ENCODE peak calls at places on chromosomes 13 and 19, in seven cellular contexts. L is activated T-cell treated with anti-CD3 and anti-CD28 coated beads, Interleukin-2, amount 50 U/mL, for 48 hours; N is upper lobe of right lung; S is NCI-H1436; Z is BE2C; H is EL; M is Ammon's horn. I is an unnamed sample.

GRCh38 chr13:39602277-39602613 is 748 bp downstream of the LHFPL6 start:
- DNase-seq in N (no peak), Z (no peak), H (no peak), L (no peak), S (no peak), M (no peak), I (no peak)

GRCh38 chr13:48551329-48551728 is 18.4 kb upstream of the RCBTB2 start:
- DNase-seq in L (no peak), Z (no peak), M (no peak), H (no peak), N (no peak), S (no peak), I (no peak)

GRCh38 chr19:3979674-3980352 is 5.5 kb downstream of the EEF2 start:
- DNase-seq in H (no peak), L (peak), N (no peak), S (no peak), M (no peak), Z (no peak), I (no peak)

GRCh38 chr13:38688674-38689073 is 1.8 kb downstream of the FREM2 start:
- DNase-seq in L (no peak), M (no peak), Z (peak), N (peak), H (no peak), S (no peak), I (no peak)

GRCh38 chr19:12994701-12995595 is at the start of gene NFIX:
- DNase-seq in Z (peak), H (peak), S (peak), M (no peak), N (peak), L (peak), I (no peak)

GRCh38 chr19:5150902-5151741 is 182.2 kb downstream of the KDM4B start:
- DNase-seq in S (no peak), L (no peak), H (no peak), Z (peak), M (no peak), N (peak), I (no peak)

GRCh38 chr13:78102121-78102677 is 183.6 kb upstream of the EDNRB start:
- DNase-seq in M (peak), Z (no peak), H (peak), L (no peak), S (no peak), N (no peak), I (no peak)

GRCh38 chr19:47158879-47159509 is 28.4 kb downstream of the SAE1 start:
- DNase-seq in S (no peak), N (no peak), H (peak), L (no peak), Z (no peak), M (no peak), I (no peak)

GRCh38 chr13:79918620-79919019 is 422.3 kb downstream of the SPRY2 start:
- DNase-seq in M (no peak), H (no peak), Z (no peak), L (no peak), N (no peak), S (no peak), I (no peak)

GRCh38 chr19:43841990-43842389 is 14.9 kb downstream of the ZNF283 start:
- DNase-seq in S (no peak), Z (no peak), M (no peak), N (no peak), L (no peak), H (no peak), I (no peak)

GRCh38 chr19:50705422-50706019 is 14.1 kb downstream of the SHANK1 start:
- DNase-seq in S (peak), M (peak), H (peak), Z (peak), N (no peak), L (no peak), I (no peak)

GRCh38 chr13:86757236-86757978 is 913.8 kb upstream of the SLITRK5 start:
- DNase-seq in N (no peak), H (no peak), S (no peak), M (no peak), L (no peak), Z (no peak), I (no peak)

GRCh38 chr13:106573279-106573831 is 5.4 kb upstream of the ARGLU1 start:
- DNase-seq in Z (no peak), L (no peak), S (no peak), H (peak), N (no peak), M (peak), I (no peak)

GRCh38 chr19:4338441-4339350 is at the start of gene STAP2:
- DNase-seq in H (peak), N (peak), L (peak), S (no peak), Z (no peak), M (no peak), I (no peak)

GRCh38 chr13:23433171-23434153 is at the start of gene SACS:
- DNase-seq in Z (peak), H (peak), N (no peak), L (no peak), M (peak), S (no peak), I (no peak)

GRCh38 chr13:99119686-99120085 is 81.0 kb upstream of the UBAC2 start:
- DNase-seq in S (no peak), H (no peak), N (no peak), Z (no peak), L (peak), M (no peak), I (no peak)

GRCh38 chr13:106114981-106115554 is 420.4 kb downstream of the EFNB2 start:
- DNase-seq in M (no peak), L (no peak), H (peak), S (no peak), N (no peak), Z (no peak), I (no peak)

GRCh38 chr13:103046676-103047075 is 19.5 kb downstream of the SLC10A2 start:
- DNase-seq in S (no peak), H (no peak), M (no peak), Z (no peak), L (no peak), N (no peak), I (no peak)

GRCh38 chr19:11261902-11262839 is at the start of gene DOCK6:
- DNase-seq in N (peak), Z (peak), L (peak), M (no peak), S (no peak), H (no peak), I (no peak)

GRCh38 chr13:30053904-30054303 is 203.5 kb upstream of the UBL3 start:
- DNase-seq in H (no peak), L (no peak), M (no peak), Z (no peak), S (no peak), N (no peak), I (no peak)

GRCh38 chr13:98488736-98489135 is 88.2 kb downstream of the STK24 start:
- DNase-seq in M (no peak), H (no peak), L (no peak), S (no peak), Z (no peak), N (no peak), I (no peak)